ENCODE peak calls at places on chromosomes 4 and X, in five cellular contexts. One of them, this sample, is unnamed.

GRCh38 chr4:93865650-93866049 is 37.1 kb downstream of the ATOH1 start:
- DNase-seq in HEK293T: no peak
- DNase-seq in HepG2: no peak
- DNase-seq in GM12878: no peak
- DNase-seq in NT2/D1: no peak
- DNase-seq in this sample: no peak

GRCh38 chrX:118496763-118497079 is 1.1 kb downstream of the DOCK11 start:
- DNase-seq in HEK293T: no peak
- DNase-seq in HepG2: no peak
- DNase-seq in GM12878: no peak
- DNase-seq in NT2/D1: no peak
- DNase-seq in this sample: no peak

GRCh38 chr4:152456609-152457008 is 79.3 kb downstream of the FBXW7 start:
- DNase-seq in HEK293T: no peak
- DNase-seq in HepG2: no peak
- DNase-seq in GM12878: no peak
- DNase-seq in NT2/D1: no peak
- DNase-seq in this sample: no peak

GRCh38 chrX:149881081-149881711 is at the start of gene MAGEA8:
- DNase-seq in HEK293T: no peak
- DNase-seq in HepG2: no peak
- DNase-seq in GM12878: no peak
- DNase-seq in NT2/D1: peak
- DNase-seq in this sample: no peak

GRCh38 chr4:2834001-2834921 is 9.4 kb upstream of the ADD1 start:
- DNase-seq in HEK293T: no peak
- DNase-seq in HepG2: no peak
- DNase-seq in GM12878: no peak
- DNase-seq in NT2/D1: no peak
- DNase-seq in this sample: no peak

GRCh38 chr4:72677886-72678285 is 108.9 kb upstream of the ADAMTS3 start:
- DNase-seq in HEK293T: no peak
- DNase-seq in HepG2: no peak
- DNase-seq in GM12878: no peak
- DNase-seq in NT2/D1: no peak
- DNase-seq in this sample: no peak

GRCh38 chr4:90030953-90031352 is 96.2 kb upstream of the CCSER1 start:
- DNase-seq in HEK293T: peak
- DNase-seq in HepG2: no peak
- DNase-seq in GM12878: no peak
- DNase-seq in NT2/D1: no peak
- DNase-seq in this sample: peak

GRCh38 chr4:128076465-128076864 is 15.4 kb downstream of the LARP1B start:
- DNase-seq in HEK293T: no peak
- DNase-seq in HepG2: no peak
- DNase-seq in GM12878: no peak
- DNase-seq in NT2/D1: no peak
- DNase-seq in this sample: no peak

GRCh38 chr4:40916880-40917279 is 167.1 kb downstream of the NSUN7 start:
- DNase-seq in HEK293T: peak
- DNase-seq in HepG2: peak
- DNase-seq in GM12878: no peak
- DNase-seq in NT2/D1: no peak
- DNase-seq in this sample: peak

GRCh38 chrX:121642415-121642814 is 595.0 kb downstream of the GLUD2 start:
- DNase-seq in HEK293T: no peak
- DNase-seq in HepG2: no peak
- DNase-seq in GM12878: no peak
- DNase-seq in NT2/D1: no peak
- DNase-seq in this sample: no peak

GRCh38 chrX:136880003-136880451 is 498 bp downstream of the RBMX start:
- DNase-seq in HEK293T: no peak
- DNase-seq in HepG2: no peak
- DNase-seq in GM12878: no peak
- DNase-seq in NT2/D1: no peak
- DNase-seq in this sample: peak

GRCh38 chr4:122346503-122346902 is 32.3 kb upstream of the ADAD1 start:
- DNase-seq in HEK293T: no peak
- DNase-seq in HepG2: no peak
- DNase-seq in GM12878: no peak
- DNase-seq in NT2/D1: no peak
- DNase-seq in this sample: no peak

GRCh38 chr4:960140-960735 is 13.1 kb downstream of the DGKQ start:
- DNase-seq in HEK293T: no peak
- DNase-seq in HepG2: no peak
- DNase-seq in GM12878: no peak
- DNase-seq in NT2/D1: no peak
- DNase-seq in this sample: no peak

GRCh38 chr4:22720091-22720490 is 27.4 kb downstream of the GBA3 start:
- DNase-seq in HEK293T: no peak
- DNase-seq in HepG2: no peak
- DNase-seq in GM12878: no peak
- DNase-seq in NT2/D1: no peak
- DNase-seq in this sample: no peak

DNA sequence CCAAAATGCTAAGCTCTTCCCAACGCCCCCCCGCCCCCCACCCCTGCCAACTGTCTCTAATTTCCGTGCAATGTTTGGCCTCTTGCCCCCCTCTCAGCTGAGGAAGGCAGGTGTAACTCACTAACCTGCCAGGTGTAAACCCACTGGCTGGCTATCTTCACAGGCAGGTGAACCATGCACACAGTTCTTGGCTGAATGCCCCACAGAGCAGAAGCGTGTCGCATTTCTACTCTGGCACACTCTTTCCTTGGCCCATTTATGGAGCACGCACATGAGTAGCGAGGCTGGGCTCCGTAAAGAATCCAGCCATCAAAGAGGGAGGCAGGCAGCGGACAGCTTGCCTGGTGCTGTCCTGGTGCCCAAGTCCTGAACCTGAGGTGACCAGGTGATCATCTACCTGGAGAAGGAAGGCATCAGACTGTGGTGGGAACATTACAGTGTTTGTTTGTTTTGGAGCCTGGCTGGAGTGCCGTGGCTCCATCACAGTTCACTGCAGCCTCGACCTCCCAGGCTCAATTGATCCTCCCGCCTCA is 39.2 kb upstream of the CRMP1 start:
- DNase-seq in HEK293T: no peak
- DNase-seq in HepG2: no peak
- DNase-seq in GM12878: no peak
- DNase-seq in NT2/D1: no peak
- DNase-seq in this sample: no peak
- TF ChIP-seq SUZ12 in HEK293T: no peak
- TF ChIP-seq SUZ12 in HepG2: no peak
- TF ChIP-seq SUZ12 in GM12878: no peak
- TF ChIP-seq SUZ12 in NT2/D1: no peak
- TF ChIP-seq SUZ12 in this sample: no peak

GRCh38 chrX:41236629-41237028 is 97.3 kb upstream of the DDX3X start:
- DNase-seq in HEK293T: no peak
- DNase-seq in HepG2: no peak
- DNase-seq in GM12878: peak
- DNase-seq in NT2/D1: no peak
- DNase-seq in this sample: no peak
- TF ChIP-seq SUZ12 in HEK293T: no peak
- TF ChIP-seq SUZ12 in HepG2: no peak
- TF ChIP-seq SUZ12 in GM12878: no peak
- TF ChIP-seq SUZ12 in NT2/D1: no peak
- TF ChIP-seq SUZ12 in this sample: no peak

DNA sequence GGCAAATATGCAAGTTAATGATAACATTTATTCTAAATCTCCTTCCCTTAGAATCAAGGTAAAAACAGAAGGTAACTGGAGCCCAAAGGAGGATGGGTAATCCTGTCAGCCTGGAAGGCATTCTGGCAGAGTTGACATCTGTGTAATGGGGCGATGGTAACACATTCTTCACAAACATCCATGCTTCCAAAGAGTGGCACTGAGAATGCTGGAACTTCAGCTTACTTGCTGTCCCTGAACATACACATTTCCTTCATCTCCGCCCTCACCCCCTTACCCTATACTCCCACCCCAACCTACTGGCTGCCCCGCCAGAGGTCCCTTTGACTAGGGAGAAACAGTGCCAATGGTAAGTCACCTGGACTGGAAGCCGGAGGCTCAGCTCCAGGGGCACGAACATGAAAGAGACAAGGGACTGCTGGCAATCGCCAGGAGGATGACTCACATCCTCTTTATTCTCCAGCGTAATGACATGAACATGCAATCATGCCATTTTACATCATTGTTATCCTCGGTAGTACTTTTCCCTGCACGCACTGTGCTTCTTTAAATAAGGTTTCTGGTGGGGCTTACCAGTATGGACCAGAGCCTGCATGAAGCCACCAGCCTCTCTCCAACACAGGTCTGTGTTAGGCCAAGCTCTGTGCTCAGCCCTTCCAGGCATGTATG is 694.2 kb upstream of the TENM3 start:
- DNase-seq in HEK293T: no peak
- DNase-seq in HepG2: peak
- DNase-seq in GM12878: no peak
- DNase-seq in NT2/D1: no peak
- DNase-seq in this sample: peak
- TF ChIP-seq SUZ12 in HEK293T: no peak
- TF ChIP-seq SUZ12 in HepG2: no peak
- TF ChIP-seq SUZ12 in GM12878: no peak
- TF ChIP-seq SUZ12 in NT2/D1: no peak
- TF ChIP-seq SUZ12 in this sample: no peak

DNA sequence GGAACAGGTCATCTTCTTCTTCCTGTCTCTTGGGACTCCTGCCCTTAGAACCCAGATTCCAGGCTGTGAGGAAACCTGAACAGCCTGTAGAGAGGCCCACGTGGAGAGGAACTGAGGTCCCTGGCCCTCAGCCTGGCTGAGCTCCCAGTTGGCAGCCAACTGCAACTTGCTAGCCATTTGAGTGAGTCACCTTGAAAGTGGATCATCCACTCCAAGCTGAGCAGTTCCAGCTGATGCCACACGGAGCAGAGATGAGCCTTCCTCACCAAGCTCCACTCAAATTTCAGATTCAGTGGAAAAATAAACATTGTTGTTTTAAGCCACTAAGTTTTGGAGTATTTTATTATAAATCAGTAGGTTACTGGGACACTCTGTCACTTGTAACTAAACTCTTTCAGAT is 392.5 kb downstream of the BCOR start:
- DNase-seq in HEK293T: peak
- DNase-seq in HepG2: no peak
- DNase-seq in GM12878: no peak
- DNase-seq in NT2/D1: no peak
- DNase-seq in this sample: no peak
- TF ChIP-seq SUZ12 in HEK293T: no peak
- TF ChIP-seq SUZ12 in HepG2: no peak
- TF ChIP-seq SUZ12 in GM12878: no peak
- TF ChIP-seq SUZ12 in NT2/D1: no peak
- TF ChIP-seq SUZ12 in this sample: no peak

GRCh38 chr4:165906272-165906671 is 33.2 kb downstream of the TLL1 start:
- DNase-seq in HEK293T: no peak
- DNase-seq in HepG2: no peak
- DNase-seq in GM12878: no peak
- DNase-seq in NT2/D1: no peak
- DNase-seq in this sample: no peak

GRCh38 chr4:165909947-165910346 is 36.9 kb downstream of the TLL1 start:
- DNase-seq in HEK293T: no peak
- DNase-seq in HepG2: no peak
- DNase-seq in GM12878: no peak
- DNase-seq in NT2/D1: no peak
- DNase-seq in this sample: no peak

DNA sequence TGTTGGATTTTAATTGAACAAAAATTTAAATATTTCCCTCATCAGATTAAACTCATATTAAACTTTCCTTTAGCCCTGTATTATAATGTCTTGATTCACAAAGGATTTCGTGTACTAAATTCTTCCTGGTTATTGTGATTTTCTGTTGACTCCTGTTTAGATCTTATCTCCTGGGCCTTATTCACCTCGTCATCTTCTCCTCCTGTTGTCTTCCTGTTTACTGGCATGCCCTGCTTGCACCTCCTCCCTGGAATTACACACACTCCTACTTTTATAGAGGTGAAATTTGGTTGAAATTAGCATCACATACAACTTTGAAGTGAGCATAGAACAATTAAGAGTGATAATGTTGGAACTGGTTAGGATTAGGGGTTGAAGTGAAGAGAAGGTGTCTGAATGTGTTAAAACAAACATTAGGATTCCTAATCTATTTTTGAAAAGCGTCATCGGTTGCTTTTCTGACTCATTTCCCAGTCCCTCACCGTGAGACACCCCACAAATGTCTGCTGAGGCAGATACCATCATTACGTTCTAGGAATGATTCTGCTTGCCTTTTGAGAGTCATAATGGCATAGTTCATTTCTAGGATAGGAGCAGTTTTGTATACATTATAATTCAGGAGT is 32.5 kb downstream of the TLL1 start:
- DNase-seq in HEK293T: no peak
- DNase-seq in HepG2: no peak
- DNase-seq in GM12878: no peak
- DNase-seq in NT2/D1: no peak
- DNase-seq in this sample: no peak
- TF ChIP-seq SUZ12 in HEK293T: no peak
- TF ChIP-seq SUZ12 in HepG2: no peak
- TF ChIP-seq SUZ12 in GM12878: no peak
- TF ChIP-seq SUZ12 in NT2/D1: no peak
- TF ChIP-seq SUZ12 in this sample: no peak

GRCh38 chr4:158111241-158111640 is 61.6 kb downstream of the GASK1B start:
- DNase-seq in HEK293T: no peak
- DNase-seq in HepG2: no peak
- DNase-seq in GM12878: no peak
- DNase-seq in NT2/D1: no peak
- DNase-seq in this sample: no peak

DNA sequence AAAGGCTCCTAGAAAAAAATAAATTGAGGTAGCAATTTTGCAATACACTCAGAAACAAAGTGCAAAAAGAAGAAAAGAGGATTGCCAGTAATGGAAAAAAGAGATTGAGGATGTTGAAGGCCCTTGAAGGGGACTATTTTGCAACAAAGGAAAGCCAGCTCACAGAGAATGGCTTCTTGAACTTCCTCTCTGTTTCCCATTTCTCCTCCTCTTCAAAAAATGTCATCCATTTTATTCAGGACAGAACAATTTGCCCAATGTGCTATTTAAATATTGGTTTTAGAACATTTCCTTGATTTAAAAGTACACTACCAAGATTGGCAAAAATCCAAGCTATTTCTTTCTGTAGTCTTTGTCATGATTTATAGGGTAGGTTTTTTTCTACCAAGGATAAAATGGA is 60.2 kb downstream of the GASK1B start:
- DNase-seq in HEK293T: no peak
- DNase-seq in HepG2: no peak
- DNase-seq in GM12878: no peak
- DNase-seq in NT2/D1: no peak
- DNase-seq in this sample: no peak
- TF ChIP-seq SUZ12 in HEK293T: no peak
- TF ChIP-seq SUZ12 in HepG2: no peak
- TF ChIP-seq SUZ12 in GM12878: no peak
- TF ChIP-seq SUZ12 in NT2/D1: no peak
- TF ChIP-seq SUZ12 in this sample: no peak